ENCODE peak calls at places on chromosome 17, in six cellular contexts. One of them, this sample, is unnamed.

GRCh38 chr17:2144701-2145100 is 89.8 kb downstream of the HIC1 start:
- DNase-seq in body of pancreas: no peak
- DNase-seq in NCI-H1105: no peak
- DNase-seq in BE2C: no peak
- DNase-seq in GM03348: no peak
- DNase-seq in progenitor cell of endocrine pancreas: no peak
- DNase-seq in this sample: no peak

GRCh38 chr17:9875441-9875840 is 29.6 kb downstream of the RCVRN start:
- DNase-seq in GM03348: peak
- DNase-seq in progenitor cell of endocrine pancreas: no peak
- DNase-seq in BE2C: no peak
- DNase-seq in body of pancreas: no peak
- DNase-seq in NCI-H1105: no peak
- DNase-seq in this sample: no peak

GRCh38 chr17:35972066-35972465 is 9.2 kb downstream of the CCL16 start:
- DNase-seq in GM03348: no peak
- DNase-seq in body of pancreas: no peak
- DNase-seq in progenitor cell of endocrine pancreas: no peak
- DNase-seq in BE2C: no peak
- DNase-seq in NCI-H1105: no peak
- DNase-seq in this sample: no peak

GRCh38 chr17:76179496-76180467 is 38.7 kb upstream of the FOXJ1 start:
- DNase-seq in BE2C: no peak
- DNase-seq in GM03348: no peak
- DNase-seq in progenitor cell of endocrine pancreas: no peak
- DNase-seq in body of pancreas: no peak
- DNase-seq in NCI-H1105: no peak
- DNase-seq in this sample: no peak

GRCh38 chr17:48757524-48757961 is 29.0 kb upstream of the HOXB13 start:
- DNase-seq in BE2C: no peak
- DNase-seq in body of pancreas: no peak
- DNase-seq in GM03348: peak
- DNase-seq in NCI-H1105: no peak
- DNase-seq in progenitor cell of endocrine pancreas: no peak
- DNase-seq in this sample: no peak

GRCh38 chr17:30720013-30720471 is 104.5 kb downstream of the CRLF3 start:
- DNase-seq in body of pancreas: peak
- DNase-seq in BE2C: no peak
- DNase-seq in GM03348: no peak
- DNase-seq in NCI-H1105: no peak
- DNase-seq in progenitor cell of endocrine pancreas: peak
- DNase-seq in this sample: no peak

GRCh38 chr17:41098042-41098441 is at the start of gene KRTAP4-8:
- DNase-seq in body of pancreas: no peak
- DNase-seq in GM03348: no peak
- DNase-seq in BE2C: no peak
- DNase-seq in NCI-H1105: no peak
- DNase-seq in progenitor cell of endocrine pancreas: no peak
- DNase-seq in this sample: no peak

GRCh38 chr17:76481091-76481655 is 13.8 kb downstream of the AANAT start:
- DNase-seq in NCI-H1105: no peak
- DNase-seq in body of pancreas: no peak
- DNase-seq in GM03348: no peak
- DNase-seq in progenitor cell of endocrine pancreas: no peak
- DNase-seq in BE2C: no peak
- DNase-seq in this sample: no peak

GRCh38 chr17:60231691-60232090 is 81.9 kb downstream of the CA4 start:
- DNase-seq in BE2C: no peak
- DNase-seq in GM03348: peak
- DNase-seq in body of pancreas: no peak
- DNase-seq in NCI-H1105: no peak
- DNase-seq in progenitor cell of endocrine pancreas: no peak
- DNase-seq in this sample: peak

GRCh38 chr17:9121186-9121820 is 100.0 kb downstream of the NTN1 start:
- DNase-seq in progenitor cell of endocrine pancreas: no peak
- DNase-seq in BE2C: no peak
- DNase-seq in NCI-H1105: no peak
- DNase-seq in body of pancreas: no peak
- DNase-seq in GM03348: no peak
- DNase-seq in this sample: no peak

GRCh38 chr17:30379303-30380105 is 777 bp downstream of the CPD start:
- DNase-seq in body of pancreas: peak
- DNase-seq in progenitor cell of endocrine pancreas: no peak
- DNase-seq in NCI-H1105: no peak
- DNase-seq in GM03348: peak
- DNase-seq in BE2C: peak
- DNase-seq in this sample: peak

GRCh38 chr17:1997146-1997586 is 28.0 kb downstream of the RTN4RL1 start:
- DNase-seq in NCI-H1105: no peak
- DNase-seq in progenitor cell of endocrine pancreas: no peak
- DNase-seq in GM03348: no peak
- DNase-seq in body of pancreas: no peak
- DNase-seq in BE2C: no peak
- DNase-seq in this sample: no peak

GRCh38 chr17:5531019-5531418 is 44.7 kb downstream of the MIS12 start:
- DNase-seq in BE2C: no peak
- DNase-seq in GM03348: no peak
- DNase-seq in body of pancreas: no peak
- DNase-seq in NCI-H1105: no peak
- DNase-seq in progenitor cell of endocrine pancreas: no peak
- DNase-seq in this sample: no peak

GRCh38 chr17:66865151-66865550 is 30.2 kb downstream of the CACNG5 start:
- DNase-seq in body of pancreas: no peak
- DNase-seq in BE2C: no peak
- DNase-seq in GM03348: no peak
- DNase-seq in progenitor cell of endocrine pancreas: no peak
- DNase-seq in NCI-H1105: no peak
- DNase-seq in this sample: peak

GRCh38 chr17:39018267-39019134 is 51.3 kb upstream of the FBXO47 start:
- DNase-seq in NCI-H1105: no peak
- DNase-seq in body of pancreas: no peak
- DNase-seq in progenitor cell of endocrine pancreas: no peak
- DNase-seq in GM03348: no peak
- DNase-seq in BE2C: no peak
- DNase-seq in this sample: no peak